ENCODE peak calls at places on chromosomes 5 and 9, in eight cellular contexts. B is posterior cingulate gyrus; L is activated CD4-positive, CD25-positive, alpha-beta regulatory T cell treated with anti-CD3 and anti-CD28 coated beads, Interleukin-2, amount 50 U/mL, for 72 hours; Y is cerebellar cortex; R is tibial nerve; U is occipital lobe; W is HS-5; Z is ureter. H is an unnamed sample.

GRCh38 chr9:133089271-133089671 is 27.5 kb downstream of the CEL start:
- DNase-seq in B (no peak), L (no peak), Y (peak), R (no peak), U (no peak), W (no peak), Z (no peak), H (peak)

GRCh38 chr5:140595538-140595937 is 30.9 kb downstream of the SLC35A4 start:
- DNase-seq in B (peak), L (no peak), Y (no peak), R (no peak), U (no peak), W (no peak), Z (no peak), H (no peak)

GRCh38 chr5:160333726-160334125 is 21.4 kb upstream of the CCNJL start:
- DNase-seq in B (no peak), L (no peak), Y (no peak), R (no peak), U (no peak), W (peak), Z (no peak), H (no peak)

GRCh38 chr5:167790462-167791260 is 500.8 kb upstream of the WWC1 start:
- DNase-seq in B (no peak), L (no peak), Y (no peak), R (no peak), U (no peak), W (no peak), Z (no peak), H (no peak)

GRCh38 chr9:78262655-78263054 is 26.8 kb downstream of the CEP78 start:
- DNase-seq in B (no peak), L (no peak), Y (no peak), R (no peak), U (no peak), W (no peak), Z (no peak), H (no peak)

GRCh38 chr9:109817846-109818472 is 38.0 kb downstream of the PALM2AKAP2 start:
- DNase-seq in B (peak), L (no peak), Y (peak), R (peak), U (no peak), W (peak), Z (peak), H (peak)

GRCh38 chr5:143182901-143183820 is 220.3 kb downstream of the NR3C1 start:
- DNase-seq in B (peak), L (peak), Y (no peak), R (peak), U (peak), W (no peak), Z (no peak), H (no peak)

GRCh38 chr5:140054086-140054689 is 11.1 kb upstream of the NRG2 start:
- DNase-seq in B (no peak), L (no peak), Y (no peak), R (no peak), U (no peak), W (no peak), Z (no peak), H (no peak)

GRCh38 chr9:20041717-20042116 is 252.9 kb upstream of the SLC24A2 start:
- DNase-seq in B (peak), L (no peak), Y (no peak), R (no peak), U (no peak), W (no peak), Z (no peak), H (peak)

GRCh38 chr5:38925154-38925925 is 79.5 kb downstream of the OSMR start:
- DNase-seq in B (no peak), L (no peak), Y (no peak), R (no peak), U (no peak), W (peak), Z (no peak), H (no peak)

GRCh38 chr5:40991168-40991980 is 79.8 kb downstream of the MROH2B start:
- DNase-seq in B (no peak), L (no peak), Y (peak), R (peak), U (no peak), W (peak), Z (peak), H (peak)

GRCh38 chr5:154820383-154820782 is 30.0 kb downstream of the FAXDC2 start:
- DNase-seq in B (no peak), L (no peak), Y (no peak), R (no peak), U (no peak), W (no peak), Z (no peak), H (no peak)

H was measured in G401.